ENCODE peak calls at places on chromosomes 5 and 9, in four cellular contexts. One of them, this sample, is unnamed.

GRCh38 chr5:179393078-179393477 is 47.8 kb upstream of the ADAMTS2 start:
- DNase-seq in tibial nerve: no peak
- DNase-seq in sigmoid colon: peak
- DNase-seq in A549: peak
- DNase-seq in this sample: peak

GRCh38 chr5:138460032-138460693 is 5.1 kb upstream of the EGR1 start:
- DNase-seq in A549: no peak
- DNase-seq in sigmoid colon: no peak
- DNase-seq in tibial nerve: no peak
- DNase-seq in this sample: no peak

GRCh38 chr9:75775966-75776691 is 114.3 kb upstream of the PCSK5 start:
- DNase-seq in sigmoid colon: no peak
- DNase-seq in A549: no peak
- DNase-seq in tibial nerve: no peak
- DNase-seq in this sample: no peak

GRCh38 chr5:128826290-128826689 is 139.0 kb upstream of the SLC27A6 start:
- DNase-seq in sigmoid colon: no peak
- DNase-seq in A549: no peak
- DNase-seq in tibial nerve: no peak
- DNase-seq in this sample: no peak

GRCh38 chr5:157388148-157388547 is 71.9 kb upstream of the NIPAL4 start:
- DNase-seq in sigmoid colon: no peak
- DNase-seq in tibial nerve: no peak
- DNase-seq in A549: no peak
- DNase-seq in this sample: no peak

GRCh38 chr9:96169488-96169887 is 132.5 kb downstream of the HSD17B3 start:
- DNase-seq in A549: peak
- DNase-seq in sigmoid colon: peak
- DNase-seq in tibial nerve: peak
- DNase-seq in this sample: peak

GRCh38 chr9:21576331-21577189 is 94.4 kb upstream of the IFNE start:
- DNase-seq in sigmoid colon: no peak
- DNase-seq in A549: peak
- DNase-seq in tibial nerve: no peak
- DNase-seq in this sample: no peak

GRCh38 chr9:34437006-34437925 is 21.1 kb downstream of the FAM219A start:
- DNase-seq in A549: peak
- DNase-seq in sigmoid colon: peak
- DNase-seq in tibial nerve: peak
- DNase-seq in this sample: peak

GRCh38 chr5:3310551-3311340 is 284.9 kb upstream of the IRX1 start:
- DNase-seq in sigmoid colon: no peak
- DNase-seq in tibial nerve: no peak
- DNase-seq in A549: no peak
- DNase-seq in this sample: no peak

GRCh38 chr5:4215143-4215542 is 619.5 kb downstream of the IRX1 start:
- DNase-seq in sigmoid colon: no peak
- DNase-seq in A549: no peak
- DNase-seq in tibial nerve: no peak
- DNase-seq in this sample: no peak

GRCh38 chr5:168843277-168843997 is 264.3 kb upstream of the PANK3 start:
- DNase-seq in tibial nerve: no peak
- DNase-seq in A549: no peak
- DNase-seq in sigmoid colon: no peak
- DNase-seq in this sample: no peak

GRCh38 chr5:59107692-59108091 is 524.8 kb downstream of the RAB3C start:
- DNase-seq in tibial nerve: no peak
- DNase-seq in A549: peak
- DNase-seq in sigmoid colon: no peak
- DNase-seq in this sample: peak

GRCh38 chr5:151058301-151058700 is 22.5 kb downstream of the TNIP1 start:
- DNase-seq in A549: no peak
- DNase-seq in sigmoid colon: no peak
- DNase-seq in tibial nerve: no peak
- DNase-seq in this sample: no peak

GRCh38 chr5:10617103-10617502 is 53.2 kb downstream of the ANKRD33B start:
- DNase-seq in A549: no peak
- DNase-seq in sigmoid colon: no peak
- DNase-seq in tibial nerve: no peak
- DNase-seq in this sample: no peak

GRCh38 chr5:55226027-55226933 is 835 bp downstream of the MCIDAS start:
- DNase-seq in sigmoid colon: no peak
- DNase-seq in A549: peak
- DNase-seq in tibial nerve: no peak
- DNase-seq in this sample: peak

GRCh38 chr9:93089481-93089991 is 6.5 kb upstream of the CARD19 start:
- DNase-seq in A549: no peak
- DNase-seq in tibial nerve: no peak
- DNase-seq in sigmoid colon: peak
- DNase-seq in this sample: no peak

GRCh38 chr5:94524841-94525697 is 93.3 kb downstream of the KIAA0825 start:
- DNase-seq in tibial nerve: no peak
- DNase-seq in sigmoid colon: no peak
- DNase-seq in A549: peak
- DNase-seq in this sample: no peak

GRCh38 chr5:29077451-29077850 is 2039.1 kb upstream of the CDH9 start:
- DNase-seq in A549: peak
- DNase-seq in tibial nerve: no peak
- DNase-seq in sigmoid colon: no peak
- DNase-seq in this sample: no peak

GRCh38 chr9:128249914-128250838 is 25.6 kb downstream of the GOLGA2 start:
- DNase-seq in tibial nerve: peak
- DNase-seq in sigmoid colon: peak
- DNase-seq in A549: peak
- DNase-seq in this sample: peak

GRCh38 chr9:137316012-137316981 is 14.2 kb upstream of the NRARP start:
- DNase-seq in tibial nerve: no peak
- DNase-seq in sigmoid colon: peak
- DNase-seq in A549: peak
- DNase-seq in this sample: peak

DNA sequence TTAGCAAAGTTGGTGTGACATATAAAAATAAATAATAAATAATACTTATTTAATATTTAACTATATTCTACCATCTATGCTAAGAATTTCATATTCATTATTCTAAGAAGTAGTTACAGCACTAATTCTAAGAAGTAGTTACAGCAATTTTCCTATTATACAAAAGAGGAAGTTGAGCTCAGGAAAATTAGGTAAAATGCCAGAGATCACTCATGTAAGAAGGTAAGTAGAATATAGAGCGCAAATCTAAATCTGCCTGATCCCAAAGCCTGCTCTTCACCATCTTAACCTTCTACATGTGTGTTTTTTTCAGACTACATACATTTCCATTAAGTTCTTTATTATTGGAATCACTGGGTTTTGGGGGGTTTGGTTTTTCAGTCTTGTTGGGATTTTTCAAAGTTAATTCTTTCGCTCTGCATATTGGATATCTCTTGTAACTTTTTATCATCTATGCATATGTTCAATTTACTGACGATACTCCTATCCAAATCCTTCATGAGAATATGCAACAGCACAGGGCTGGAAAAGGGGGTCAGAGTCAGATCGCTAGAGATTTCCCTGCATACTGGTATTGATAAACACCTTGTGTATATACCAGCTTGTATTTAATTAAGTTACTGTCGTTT is 852.1 kb downstream of the MAT2B start:
- DNase-seq in tibial nerve: no peak
- DNase-seq in A549: no peak
- DNase-seq in sigmoid colon: no peak
- DNase-seq in this sample: no peak
- TF ChIP-seq EP300 in tibial nerve: no peak
- TF ChIP-seq EP300 in A549: no peak
- TF ChIP-seq EP300 in sigmoid colon: no peak
- TF ChIP-seq EP300 in this sample: no peak

DNA sequence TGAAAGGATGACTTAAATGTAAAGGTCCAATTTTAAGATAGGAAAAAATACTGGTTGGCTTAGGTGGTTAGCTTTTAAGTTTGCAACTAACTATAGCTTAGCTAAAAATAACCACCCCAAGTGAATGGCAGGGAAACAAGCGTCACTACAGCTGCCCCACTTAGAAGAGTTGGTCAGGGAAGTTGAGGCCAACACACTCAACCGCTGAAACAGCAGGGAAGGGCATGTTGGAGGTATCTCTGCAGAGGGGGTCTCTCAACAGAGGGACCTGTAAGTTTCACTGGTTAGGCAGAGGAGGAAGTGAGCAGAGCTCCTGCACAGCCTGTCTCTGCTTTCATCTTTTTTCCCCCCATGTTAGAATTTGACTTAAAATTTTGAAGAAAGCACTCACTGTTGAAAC is 75.3 kb downstream of the LHFPL2 start:
- DNase-seq in A549: no peak
- DNase-seq in tibial nerve: no peak
- DNase-seq in sigmoid colon: no peak
- DNase-seq in this sample: no peak
- TF ChIP-seq EP300 in A549: no peak
- TF ChIP-seq EP300 in tibial nerve: no peak
- TF ChIP-seq EP300 in sigmoid colon: no peak
- TF ChIP-seq EP300 in this sample: no peak

DNA sequence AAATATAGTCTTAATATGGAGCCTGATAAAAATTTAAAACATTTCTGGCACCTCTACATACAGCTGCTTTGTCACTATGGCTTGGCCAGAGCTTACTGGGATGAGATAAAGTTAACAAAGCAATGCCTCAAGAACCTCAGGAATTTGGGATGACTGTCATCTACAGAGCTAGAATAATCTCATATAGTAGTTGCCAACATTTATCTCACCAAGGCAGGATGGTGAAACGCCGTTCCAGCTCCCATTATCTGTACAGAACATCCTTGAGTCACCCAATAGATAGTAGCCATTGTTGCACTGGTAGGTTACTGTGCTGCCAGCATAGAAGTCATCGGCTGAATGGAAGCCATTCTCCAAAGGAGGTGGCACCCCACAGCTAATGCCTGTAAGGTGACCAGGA is 94.6 kb upstream of the TXNDC8 start:
- DNase-seq in tibial nerve: no peak
- DNase-seq in sigmoid colon: no peak
- DNase-seq in A549: no peak
- DNase-seq in this sample: no peak
- TF ChIP-seq EP300 in tibial nerve: no peak
- TF ChIP-seq EP300 in sigmoid colon: no peak
- TF ChIP-seq EP300 in A549: no peak
- TF ChIP-seq EP300 in this sample: no peak

GRCh38 chr5:96127538-96127937 is 165.9 kb upstream of the ELL2 start:
- DNase-seq in tibial nerve: no peak
- DNase-seq in sigmoid colon: no peak
- DNase-seq in A549: no peak
- DNase-seq in this sample: no peak

GRCh38 chr5:96133337-96134094 is 171.9 kb upstream of the ELL2 start:
- DNase-seq in sigmoid colon: no peak
- DNase-seq in A549: no peak
- DNase-seq in tibial nerve: no peak
- DNase-seq in this sample: no peak

GRCh38 chr5:96128204-96128864 is 166.7 kb upstream of the ELL2 start:
- DNase-seq in A549: no peak
- DNase-seq in sigmoid colon: no peak
- DNase-seq in tibial nerve: no peak
- DNase-seq in this sample: no peak

GRCh38 chr5:96125335-96125891 is 163.8 kb upstream of the ELL2 start:
- DNase-seq in sigmoid colon: no peak
- DNase-seq in tibial nerve: no peak
- DNase-seq in A549: no peak
- DNase-seq in this sample: no peak

GRCh38 chr5:96129276-96129675 is 167.6 kb upstream of the ELL2 start:
- DNase-seq in tibial nerve: no peak
- DNase-seq in A549: no peak
- DNase-seq in sigmoid colon: no peak
- DNase-seq in this sample: no peak
- TF ChIP-seq EP300 in tibial nerve: no peak
- TF ChIP-seq EP300 in A549: no peak
- TF ChIP-seq EP300 in sigmoid colon: no peak
- TF ChIP-seq EP300 in this sample: no peak

DNA sequence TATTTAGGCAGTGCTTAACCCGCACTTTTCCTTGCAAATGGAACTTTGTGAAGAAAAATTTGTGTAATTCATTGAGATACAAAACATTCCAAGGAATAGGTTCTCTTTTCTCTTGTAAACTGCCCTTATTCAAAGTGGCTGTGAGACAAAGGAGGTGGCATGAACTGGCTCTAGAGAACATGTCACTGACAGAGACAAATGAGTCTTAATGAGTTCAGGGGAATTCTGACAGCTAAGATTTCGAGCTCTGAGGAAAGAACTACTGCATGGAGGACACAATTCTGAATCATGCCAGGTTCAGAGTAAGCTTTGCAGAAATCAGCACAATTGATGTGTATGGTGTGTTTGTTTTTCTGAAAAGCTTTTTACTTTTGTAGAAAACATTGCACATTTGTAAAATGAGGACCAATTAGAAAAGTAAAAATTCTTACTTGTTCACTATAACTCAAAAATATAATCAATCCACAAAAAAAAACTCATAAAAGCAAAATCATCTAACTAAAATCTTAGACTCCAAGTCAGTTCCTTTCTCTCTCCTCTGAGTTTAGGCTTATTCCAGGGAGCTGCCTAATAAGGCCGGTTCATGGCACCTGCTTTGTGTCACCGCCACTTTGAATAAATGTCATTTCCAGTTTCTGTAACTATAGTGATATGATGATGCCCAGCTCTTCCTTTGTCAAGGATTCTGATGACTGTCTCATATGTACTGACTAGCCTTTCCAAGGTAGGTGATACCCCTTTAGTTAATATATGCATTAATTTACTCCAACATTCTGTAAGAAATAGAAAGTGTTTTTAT is 163.2 kb downstream of the HCN1 start:
- DNase-seq in sigmoid colon: no peak
- DNase-seq in A549: no peak
- DNase-seq in tibial nerve: no peak
- DNase-seq in this sample: no peak
- TF ChIP-seq EP300 in sigmoid colon: no peak
- TF ChIP-seq EP300 in A549: no peak
- TF ChIP-seq EP300 in tibial nerve: no peak
- TF ChIP-seq EP300 in this sample: no peak

GRCh38 chr9:104971521-104971920 is 43.6 kb upstream of the ABCA1 start:
- DNase-seq in sigmoid colon: no peak
- DNase-seq in A549: no peak
- DNase-seq in tibial nerve: no peak
- DNase-seq in this sample: no peak

GRCh38 chr9:104968025-104968982 is 40.3 kb upstream of the ABCA1 start:
- DNase-seq in tibial nerve: peak
- DNase-seq in sigmoid colon: peak
- DNase-seq in A549: peak
- DNase-seq in this sample: peak

GRCh38 chr9:104972242-104972866 is 44.4 kb upstream of the ABCA1 start:
- DNase-seq in sigmoid colon: no peak
- DNase-seq in tibial nerve: no peak
- DNase-seq in A549: no peak
- DNase-seq in this sample: no peak

GRCh38 chr9:104969116-104969515 is 41.2 kb upstream of the ABCA1 start:
- DNase-seq in sigmoid colon: no peak
- DNase-seq in A549: no peak
- DNase-seq in tibial nerve: no peak
- DNase-seq in this sample: no peak

GRCh38 chr9:104970588-104970987 is 42.6 kb upstream of the ABCA1 start:
- DNase-seq in A549: no peak
- DNase-seq in tibial nerve: peak
- DNase-seq in sigmoid colon: no peak
- DNase-seq in this sample: no peak
- TF ChIP-seq EP300 in A549: no peak
- TF ChIP-seq EP300 in tibial nerve: peak
- TF ChIP-seq EP300 in sigmoid colon: peak
- TF ChIP-seq EP300 in this sample: no peak